ENCODE peak calls at places on chromosomes 7 and 10, in nine cellular contexts. One of them, this sample, is unnamed.

GRCh38 chr10:12484945-12485805 is 135.8 kb downstream of the CAMK1D start:
- DNase-seq in aorta: peak
- DNase-seq in heart left ventricle: peak
- DNase-seq in small intestine: peak
- DNase-seq in CD4-positive, CD25-positive, alpha-beta regulatory T cell: peak
- DNase-seq in CD8-positive, alpha-beta memory T cell: peak
- DNase-seq in neural progenitor cell: no peak
- DNase-seq in effector memory CD4-positive, alpha-beta T cell: no peak
- DNase-seq in H1: peak
- DNase-seq in this sample: no peak

GRCh38 chr7:756928-757560 is 30.0 kb upstream of the PRKAR1B start:
- DNase-seq in aorta: no peak
- DNase-seq in heart left ventricle: no peak
- DNase-seq in small intestine: no peak
- DNase-seq in CD4-positive, CD25-positive, alpha-beta regulatory T cell: no peak
- DNase-seq in CD8-positive, alpha-beta memory T cell: no peak
- DNase-seq in neural progenitor cell: no peak
- DNase-seq in effector memory CD4-positive, alpha-beta T cell: no peak
- DNase-seq in H1: no peak
- DNase-seq in this sample: no peak

GRCh38 chr7:26397786-26398435 is 106.2 kb downstream of the SNX10 start:
- DNase-seq in aorta: no peak
- DNase-seq in heart left ventricle: peak
- DNase-seq in small intestine: peak
- DNase-seq in CD4-positive, CD25-positive, alpha-beta regulatory T cell: peak
- DNase-seq in CD8-positive, alpha-beta memory T cell: no peak
- DNase-seq in neural progenitor cell: peak
- DNase-seq in effector memory CD4-positive, alpha-beta T cell: no peak
- DNase-seq in H1: no peak
- DNase-seq in this sample: peak

GRCh38 chr10:13709931-13710690 is 123.3 kb downstream of the PRPF18 start:
- DNase-seq in aorta: no peak
- DNase-seq in heart left ventricle: no peak
- DNase-seq in small intestine: no peak
- DNase-seq in CD4-positive, CD25-positive, alpha-beta regulatory T cell: no peak
- DNase-seq in CD8-positive, alpha-beta memory T cell: no peak
- DNase-seq in neural progenitor cell: no peak
- DNase-seq in effector memory CD4-positive, alpha-beta T cell: no peak
- DNase-seq in H1: no peak
- DNase-seq in this sample: no peak

GRCh38 chr10:68184546-68184945 is 47.4 kb downstream of the ATOH7 start:
- DNase-seq in aorta: no peak
- DNase-seq in heart left ventricle: no peak
- DNase-seq in small intestine: no peak
- DNase-seq in CD4-positive, CD25-positive, alpha-beta regulatory T cell: no peak
- DNase-seq in CD8-positive, alpha-beta memory T cell: no peak
- DNase-seq in neural progenitor cell: no peak
- DNase-seq in effector memory CD4-positive, alpha-beta T cell: no peak
- DNase-seq in H1: no peak
- DNase-seq in this sample: no peak

GRCh38 chr10:72954596-72955569 is at the start of gene PLA2G12B:
- DNase-seq in aorta: no peak
- DNase-seq in heart left ventricle: no peak
- DNase-seq in small intestine: peak
- DNase-seq in CD4-positive, CD25-positive, alpha-beta regulatory T cell: no peak
- DNase-seq in CD8-positive, alpha-beta memory T cell: no peak
- DNase-seq in neural progenitor cell: peak
- DNase-seq in effector memory CD4-positive, alpha-beta T cell: no peak
- DNase-seq in H1: no peak
- DNase-seq in this sample: peak

GRCh38 chr10:132870426-132870825 is 71.9 kb downstream of the CFAP46 start:
- DNase-seq in aorta: no peak
- DNase-seq in heart left ventricle: no peak
- DNase-seq in small intestine: no peak
- DNase-seq in CD4-positive, CD25-positive, alpha-beta regulatory T cell: no peak
- DNase-seq in CD8-positive, alpha-beta memory T cell: no peak
- DNase-seq in neural progenitor cell: no peak
- DNase-seq in effector memory CD4-positive, alpha-beta T cell: no peak
- DNase-seq in H1: no peak
- DNase-seq in this sample: no peak

GRCh38 chr10:79407397-79407796 is 38.0 kb downstream of the ZCCHC24 start:
- DNase-seq in aorta: no peak
- DNase-seq in heart left ventricle: no peak
- DNase-seq in small intestine: no peak
- DNase-seq in CD4-positive, CD25-positive, alpha-beta regulatory T cell: no peak
- DNase-seq in CD8-positive, alpha-beta memory T cell: no peak
- DNase-seq in neural progenitor cell: no peak
- DNase-seq in effector memory CD4-positive, alpha-beta T cell: no peak
- DNase-seq in H1: no peak
- DNase-seq in this sample: no peak

GRCh38 chr7:150322833-150323681 is at the start of the genes ACTR3C and LRRC61:
- DNase-seq in aorta: no peak
- DNase-seq in heart left ventricle: no peak
- DNase-seq in small intestine: peak
- DNase-seq in CD4-positive, CD25-positive, alpha-beta regulatory T cell: peak
- DNase-seq in CD8-positive, alpha-beta memory T cell: peak
- DNase-seq in neural progenitor cell: peak
- DNase-seq in effector memory CD4-positive, alpha-beta T cell: peak
- DNase-seq in H1: peak
- DNase-seq in this sample: peak

GRCh38 chr7:43586251-43586900 is 3.5 kb downstream of the STK17A start:
- DNase-seq in aorta: no peak
- DNase-seq in heart left ventricle: no peak
- DNase-seq in small intestine: peak
- DNase-seq in CD4-positive, CD25-positive, alpha-beta regulatory T cell: peak
- DNase-seq in CD8-positive, alpha-beta memory T cell: peak
- DNase-seq in neural progenitor cell: no peak
- DNase-seq in effector memory CD4-positive, alpha-beta T cell: no peak
- DNase-seq in H1: no peak
- DNase-seq in this sample: no peak

GRCh38 chr10:110399163-110400094 is 94.7 kb upstream of the SMNDC1 start:
- DNase-seq in aorta: no peak
- DNase-seq in heart left ventricle: peak
- DNase-seq in small intestine: peak
- DNase-seq in CD4-positive, CD25-positive, alpha-beta regulatory T cell: no peak
- DNase-seq in CD8-positive, alpha-beta memory T cell: no peak
- DNase-seq in neural progenitor cell: no peak
- DNase-seq in effector memory CD4-positive, alpha-beta T cell: no peak
- DNase-seq in H1: no peak
- DNase-seq in this sample: peak

GRCh38 chr10:34816067-34817002 is 1.2 kb upstream of the PARD3 start:
- DNase-seq in aorta: no peak
- DNase-seq in heart left ventricle: no peak
- DNase-seq in small intestine: peak
- DNase-seq in CD4-positive, CD25-positive, alpha-beta regulatory T cell: no peak
- DNase-seq in CD8-positive, alpha-beta memory T cell: no peak
- DNase-seq in neural progenitor cell: peak
- DNase-seq in effector memory CD4-positive, alpha-beta T cell: no peak
- DNase-seq in H1: no peak
- DNase-seq in this sample: no peak

GRCh38 chr7:92794386-92794785 is 42.0 kb downstream of the CDK6 start:
- DNase-seq in aorta: no peak
- DNase-seq in heart left ventricle: no peak
- DNase-seq in small intestine: no peak
- DNase-seq in CD4-positive, CD25-positive, alpha-beta regulatory T cell: no peak
- DNase-seq in CD8-positive, alpha-beta memory T cell: no peak
- DNase-seq in neural progenitor cell: no peak
- DNase-seq in effector memory CD4-positive, alpha-beta T cell: no peak
- DNase-seq in H1: no peak
- DNase-seq in this sample: no peak
- H3K27ac ChIP-seq in aorta: no peak
- H3K27ac ChIP-seq in heart left ventricle: no peak
- H3K27ac ChIP-seq in small intestine: no peak
- H3K27ac ChIP-seq in CD4-positive, CD25-positive, alpha-beta regulatory T cell: no peak
- H3K27ac ChIP-seq in CD8-positive, alpha-beta memory T cell: no peak
- H3K27ac ChIP-seq in neural progenitor cell: no peak
- H3K27ac ChIP-seq in effector memory CD4-positive, alpha-beta T cell: no peak
- H3K27ac ChIP-seq in H1: no peak
- H3K27ac ChIP-seq in this sample: no peak

GRCh38 chr7:66206909-66207240 is 1.7 kb downstream of the TPST1 start:
- DNase-seq in aorta: no peak
- DNase-seq in heart left ventricle: no peak
- DNase-seq in small intestine: no peak
- DNase-seq in CD4-positive, CD25-positive, alpha-beta regulatory T cell: no peak
- DNase-seq in CD8-positive, alpha-beta memory T cell: no peak
- DNase-seq in neural progenitor cell: no peak
- DNase-seq in effector memory CD4-positive, alpha-beta T cell: no peak
- DNase-seq in H1: no peak
- DNase-seq in this sample: no peak

GRCh38 chr7:66206116-66206908 is 1.2 kb downstream of the TPST1 start:
- DNase-seq in aorta: no peak
- DNase-seq in heart left ventricle: no peak
- DNase-seq in small intestine: no peak
- DNase-seq in CD4-positive, CD25-positive, alpha-beta regulatory T cell: no peak
- DNase-seq in CD8-positive, alpha-beta memory T cell: no peak
- DNase-seq in neural progenitor cell: no peak
- DNase-seq in effector memory CD4-positive, alpha-beta T cell: no peak
- DNase-seq in H1: no peak
- DNase-seq in this sample: no peak

GRCh38 chr7:66202380-66202779 is 2.8 kb upstream of the TPST1 start:
- DNase-seq in aorta: no peak
- DNase-seq in heart left ventricle: no peak
- DNase-seq in small intestine: no peak
- DNase-seq in CD4-positive, CD25-positive, alpha-beta regulatory T cell: no peak
- DNase-seq in CD8-positive, alpha-beta memory T cell: no peak
- DNase-seq in neural progenitor cell: no peak
- DNase-seq in effector memory CD4-positive, alpha-beta T cell: no peak
- DNase-seq in H1: no peak
- DNase-seq in this sample: no peak

GRCh38 chr7:66204822-66205735 is at the start of gene TPST1:
- DNase-seq in aorta: peak
- DNase-seq in heart left ventricle: peak
- DNase-seq in small intestine: peak
- DNase-seq in CD4-positive, CD25-positive, alpha-beta regulatory T cell: peak
- DNase-seq in CD8-positive, alpha-beta memory T cell: peak
- DNase-seq in neural progenitor cell: peak
- DNase-seq in effector memory CD4-positive, alpha-beta T cell: peak
- DNase-seq in H1: peak
- DNase-seq in this sample: peak

DNA sequence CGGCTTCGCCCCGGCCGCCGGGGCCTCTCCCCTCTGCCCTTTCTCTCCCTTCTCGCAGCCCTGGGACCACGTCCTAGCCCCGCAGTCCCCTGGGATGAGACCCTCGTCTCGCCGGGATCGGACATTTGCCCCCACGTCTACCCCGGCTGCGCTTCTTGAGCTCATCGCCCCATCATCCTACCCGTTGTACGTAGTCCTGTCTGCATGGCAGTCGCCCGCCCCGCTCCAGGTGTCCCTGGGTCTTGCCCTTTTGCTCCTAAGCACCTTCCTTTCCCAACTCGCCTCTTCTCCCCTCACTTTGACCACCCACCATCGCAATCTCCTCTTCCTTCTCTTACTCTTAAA is 574 bp downstream of the TPST1 start:
- DNase-seq in aorta: peak
- DNase-seq in heart left ventricle: peak
- DNase-seq in small intestine: no peak
- DNase-seq in CD4-positive, CD25-positive, alpha-beta regulatory T cell: no peak
- DNase-seq in CD8-positive, alpha-beta memory T cell: peak
- DNase-seq in neural progenitor cell: peak
- DNase-seq in effector memory CD4-positive, alpha-beta T cell: no peak
- DNase-seq in H1: no peak
- DNase-seq in this sample: no peak
- H3K27ac ChIP-seq in aorta: no peak
- H3K27ac ChIP-seq in heart left ventricle: no peak
- H3K27ac ChIP-seq in small intestine: no peak
- H3K27ac ChIP-seq in CD4-positive, CD25-positive, alpha-beta regulatory T cell: no peak
- H3K27ac ChIP-seq in CD8-positive, alpha-beta memory T cell: no peak
- H3K27ac ChIP-seq in neural progenitor cell: peak
- H3K27ac ChIP-seq in effector memory CD4-positive, alpha-beta T cell: no peak
- H3K27ac ChIP-seq in H1: peak
- H3K27ac ChIP-seq in this sample: peak

GRCh38 chr10:21260060-21260792 is 265.3 kb downstream of the SKIDA1 start:
- DNase-seq in aorta: no peak
- DNase-seq in heart left ventricle: peak
- DNase-seq in small intestine: no peak
- DNase-seq in CD4-positive, CD25-positive, alpha-beta regulatory T cell: no peak
- DNase-seq in CD8-positive, alpha-beta memory T cell: no peak
- DNase-seq in neural progenitor cell: no peak
- DNase-seq in effector memory CD4-positive, alpha-beta T cell: no peak
- DNase-seq in H1: no peak
- DNase-seq in this sample: no peak

GRCh38 chr10:21263839-21264238 is 261.6 kb downstream of the SKIDA1 start:
- DNase-seq in aorta: no peak
- DNase-seq in heart left ventricle: no peak
- DNase-seq in small intestine: no peak
- DNase-seq in CD4-positive, CD25-positive, alpha-beta regulatory T cell: no peak
- DNase-seq in CD8-positive, alpha-beta memory T cell: no peak
- DNase-seq in neural progenitor cell: no peak
- DNase-seq in effector memory CD4-positive, alpha-beta T cell: no peak
- DNase-seq in H1: no peak
- DNase-seq in this sample: no peak

GRCh38 chr10:21260793-21261149 is 264.7 kb downstream of the SKIDA1 start:
- DNase-seq in aorta: no peak
- DNase-seq in heart left ventricle: no peak
- DNase-seq in small intestine: no peak
- DNase-seq in CD4-positive, CD25-positive, alpha-beta regulatory T cell: no peak
- DNase-seq in CD8-positive, alpha-beta memory T cell: no peak
- DNase-seq in neural progenitor cell: peak
- DNase-seq in effector memory CD4-positive, alpha-beta T cell: no peak
- DNase-seq in H1: no peak
- DNase-seq in this sample: no peak

GRCh38 chr10:21263266-21263803 is 262.1 kb downstream of the SKIDA1 start:
- DNase-seq in aorta: no peak
- DNase-seq in heart left ventricle: no peak
- DNase-seq in small intestine: no peak
- DNase-seq in CD4-positive, CD25-positive, alpha-beta regulatory T cell: no peak
- DNase-seq in CD8-positive, alpha-beta memory T cell: no peak
- DNase-seq in neural progenitor cell: no peak
- DNase-seq in effector memory CD4-positive, alpha-beta T cell: no peak
- DNase-seq in H1: no peak
- DNase-seq in this sample: no peak

DNA sequence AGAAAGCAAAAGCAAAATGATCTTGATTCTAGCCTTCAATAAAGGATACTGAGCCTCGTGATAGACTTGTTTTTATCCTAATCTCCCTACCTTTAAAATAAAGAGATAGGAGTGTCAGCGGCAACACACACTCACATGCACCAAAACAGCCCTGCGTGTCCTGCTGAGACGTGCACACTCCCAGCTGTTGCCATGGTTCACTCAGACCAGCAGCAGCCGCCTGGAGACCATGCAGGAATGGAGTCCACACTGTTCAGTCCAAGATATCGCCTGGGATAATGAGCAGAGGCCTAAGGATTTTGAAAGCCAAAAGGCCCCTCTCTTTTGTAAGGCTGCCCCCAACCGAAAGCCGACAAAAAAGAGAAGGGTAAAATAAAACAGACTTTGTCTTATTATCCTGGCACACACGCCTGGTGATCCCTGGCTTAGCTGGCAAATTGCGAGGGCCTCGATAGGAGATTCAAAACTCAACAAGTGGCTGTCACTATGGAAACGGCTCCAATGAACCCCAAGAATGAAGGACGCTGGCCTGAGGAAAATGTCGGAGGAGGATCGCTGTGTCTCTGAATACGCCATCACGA is 263.7 kb downstream of the SKIDA1 start:
- DNase-seq in aorta: no peak
- DNase-seq in heart left ventricle: no peak
- DNase-seq in small intestine: no peak
- DNase-seq in CD4-positive, CD25-positive, alpha-beta regulatory T cell: no peak
- DNase-seq in CD8-positive, alpha-beta memory T cell: no peak
- DNase-seq in neural progenitor cell: peak
- DNase-seq in effector memory CD4-positive, alpha-beta T cell: no peak
- DNase-seq in H1: no peak
- DNase-seq in this sample: no peak
- H3K27ac ChIP-seq in aorta: no peak
- H3K27ac ChIP-seq in heart left ventricle: no peak
- H3K27ac ChIP-seq in small intestine: no peak
- H3K27ac ChIP-seq in CD4-positive, CD25-positive, alpha-beta regulatory T cell: no peak
- H3K27ac ChIP-seq in CD8-positive, alpha-beta memory T cell: no peak
- H3K27ac ChIP-seq in neural progenitor cell: peak
- H3K27ac ChIP-seq in effector memory CD4-positive, alpha-beta T cell: no peak
- H3K27ac ChIP-seq in H1: no peak
- H3K27ac ChIP-seq in this sample: no peak

GRCh38 chr10:19815036-19815435 is 1.2 kb upstream of the PLXDC2 start:
- DNase-seq in aorta: no peak
- DNase-seq in heart left ventricle: no peak
- DNase-seq in small intestine: peak
- DNase-seq in CD4-positive, CD25-positive, alpha-beta regulatory T cell: no peak
- DNase-seq in CD8-positive, alpha-beta memory T cell: no peak
- DNase-seq in neural progenitor cell: no peak
- DNase-seq in effector memory CD4-positive, alpha-beta T cell: no peak
- DNase-seq in H1: no peak
- DNase-seq in this sample: no peak
- H3K27ac ChIP-seq in aorta: no peak
- H3K27ac ChIP-seq in heart left ventricle: peak
- H3K27ac ChIP-seq in small intestine: no peak
- H3K27ac ChIP-seq in CD4-positive, CD25-positive, alpha-beta regulatory T cell: no peak
- H3K27ac ChIP-seq in CD8-positive, alpha-beta memory T cell: no peak
- H3K27ac ChIP-seq in neural progenitor cell: peak
- H3K27ac ChIP-seq in effector memory CD4-positive, alpha-beta T cell: no peak
- H3K27ac ChIP-seq in H1: no peak
- H3K27ac ChIP-seq in this sample: no peak